ENCODE peak calls at places on chromosome X, in five cellular contexts. One of them, this sample, is unnamed.

GRCh38 chrX:130413415-130413814 is 11.6 kb downstream of the RBMX2 start:
- DNase-seq in coronary artery: no peak
- DNase-seq in psoas muscle: no peak
- DNase-seq in fibroblast of lung: no peak
- DNase-seq in endodermal cell: no peak
- DNase-seq in this sample: no peak

GRCh38 chrX:80004458-80004857 is 10.1 kb upstream of the TBX22 start:
- DNase-seq in fibroblast of lung: no peak
- DNase-seq in coronary artery: no peak
- DNase-seq in psoas muscle: no peak
- DNase-seq in endodermal cell: no peak
- DNase-seq in this sample: no peak

GRCh38 chrX:69232945-69233344 is 67.7 kb upstream of the PJA1 start:
- DNase-seq in fibroblast of lung: no peak
- DNase-seq in coronary artery: no peak
- DNase-seq in psoas muscle: no peak
- DNase-seq in endodermal cell: no peak
- DNase-seq in this sample: peak

GRCh38 chrX:6021316-6022091 is 207.2 kb downstream of the NLGN4X start:
- DNase-seq in coronary artery: no peak
- DNase-seq in endodermal cell: peak
- DNase-seq in fibroblast of lung: peak
- DNase-seq in psoas muscle: no peak
- DNase-seq in this sample: peak

GRCh38 chrX:43000121-43000520 is 222.2 kb upstream of the PPP1R2C start:
- DNase-seq in psoas muscle: no peak
- DNase-seq in coronary artery: no peak
- DNase-seq in endodermal cell: no peak
- DNase-seq in fibroblast of lung: no peak
- DNase-seq in this sample: no peak

GRCh38 chrX:9355739-9356138 is 109.1 kb upstream of the TBL1X start:
- DNase-seq in coronary artery: no peak
- DNase-seq in endodermal cell: no peak
- DNase-seq in fibroblast of lung: no peak
- DNase-seq in psoas muscle: no peak
- DNase-seq in this sample: no peak

GRCh38 chrX:109954333-109954732 is 48.6 kb upstream of the TMEM164 start:
- DNase-seq in psoas muscle: no peak
- DNase-seq in endodermal cell: no peak
- DNase-seq in coronary artery: no peak
- DNase-seq in fibroblast of lung: peak
- DNase-seq in this sample: peak

GRCh38 chrX:46327229-46328081 is 217.8 kb downstream of the ZNF674 start:
- DNase-seq in endodermal cell: peak
- DNase-seq in coronary artery: no peak
- DNase-seq in fibroblast of lung: peak
- DNase-seq in psoas muscle: no peak
- DNase-seq in this sample: peak

GRCh38 chrX:153900806-153901752 is 3.4 kb upstream of the AVPR2 start:
- DNase-seq in endodermal cell: peak
- DNase-seq in psoas muscle: peak
- DNase-seq in fibroblast of lung: peak
- DNase-seq in coronary artery: no peak
- DNase-seq in this sample: peak

GRCh38 chrX:920234-920799 is 289.7 kb downstream of the SHOX start:
- DNase-seq in psoas muscle: peak
- DNase-seq in endodermal cell: no peak
- DNase-seq in fibroblast of lung: peak
- DNase-seq in coronary artery: no peak
- DNase-seq in this sample: no peak

GRCh38 chrX:109684136-109684535 is 48.9 kb downstream of the ACSL4 start:
- DNase-seq in psoas muscle: no peak
- DNase-seq in endodermal cell: no peak
- DNase-seq in fibroblast of lung: peak
- DNase-seq in coronary artery: no peak
- DNase-seq in this sample: peak

GRCh38 chrX:65601530-65602281 is 65.7 kb upstream of the MSN start:
- DNase-seq in coronary artery: peak
- DNase-seq in endodermal cell: no peak
- DNase-seq in psoas muscle: peak
- DNase-seq in fibroblast of lung: peak
- DNase-seq in this sample: peak

GRCh38 chrX:69562904-69563568 is 52.9 kb upstream of the EDA start:
- DNase-seq in fibroblast of lung: no peak
- DNase-seq in endodermal cell: no peak
- DNase-seq in coronary artery: no peak
- DNase-seq in psoas muscle: no peak
- DNase-seq in this sample: no peak

GRCh38 chrX:116379854-116380253 is 56.6 kb upstream of the SLC6A14 start:
- DNase-seq in psoas muscle: no peak
- DNase-seq in endodermal cell: no peak
- DNase-seq in fibroblast of lung: peak
- DNase-seq in coronary artery: no peak
- DNase-seq in this sample: peak

GRCh38 chrX:41661366-41662095 is 27.2 kb upstream of the GPR34 start:
- DNase-seq in coronary artery: no peak
- DNase-seq in psoas muscle: no peak
- DNase-seq in fibroblast of lung: peak
- DNase-seq in endodermal cell: no peak
- DNase-seq in this sample: peak

GRCh38 chrX:108610141-108610540 is 126.2 kb downstream of the IRS4 start:
- DNase-seq in psoas muscle: no peak
- DNase-seq in endodermal cell: no peak
- DNase-seq in coronary artery: no peak
- DNase-seq in fibroblast of lung: no peak
- DNase-seq in this sample: no peak

GRCh38 chrX:43804021-43804420 is 78.2 kb downstream of the MAOB start:
- DNase-seq in endodermal cell: no peak
- DNase-seq in psoas muscle: no peak
- DNase-seq in coronary artery: no peak
- DNase-seq in fibroblast of lung: no peak
- DNase-seq in this sample: no peak

GRCh38 chrX:46838482-46838857 is 1.6 kb downstream of the RP2 start:
- DNase-seq in coronary artery: no peak
- DNase-seq in fibroblast of lung: no peak
- DNase-seq in psoas muscle: no peak
- DNase-seq in endodermal cell: no peak
- DNase-seq in this sample: peak

GRCh38 chrX:78333521-78333920 is 6.1 kb upstream of the CYSLTR1 start:
- DNase-seq in coronary artery: no peak
- DNase-seq in psoas muscle: no peak
- DNase-seq in endodermal cell: no peak
- DNase-seq in fibroblast of lung: no peak
- DNase-seq in this sample: peak

GRCh38 chrX:31021537-31021936 is 50.3 kb downstream of the FTHL17 start:
- DNase-seq in fibroblast of lung: no peak
- DNase-seq in endodermal cell: no peak
- DNase-seq in psoas muscle: no peak
- DNase-seq in coronary artery: no peak
- DNase-seq in this sample: no peak

GRCh38 chrX:54306379-54306778 is 51.5 kb downstream of the WNK3 start:
- DNase-seq in coronary artery: no peak
- DNase-seq in endodermal cell: no peak
- DNase-seq in psoas muscle: no peak
- DNase-seq in fibroblast of lung: no peak
- DNase-seq in this sample: no peak

GRCh38 chrX:121322159-121322558 is 274.7 kb downstream of the GLUD2 start:
- DNase-seq in coronary artery: no peak
- DNase-seq in psoas muscle: no peak
- DNase-seq in fibroblast of lung: no peak
- DNase-seq in endodermal cell: no peak
- DNase-seq in this sample: peak

GRCh38 chrX:53287493-53288138 is 6.2 kb upstream of the IQSEC2 start:
- DNase-seq in fibroblast of lung: peak
- DNase-seq in coronary artery: no peak
- DNase-seq in endodermal cell: no peak
- DNase-seq in psoas muscle: peak
- DNase-seq in this sample: peak

GRCh38 chrX:68440940-68441339 is 7.6 kb upstream of the OPHN1 start:
- DNase-seq in fibroblast of lung: peak
- DNase-seq in coronary artery: no peak
- DNase-seq in endodermal cell: no peak
- DNase-seq in psoas muscle: peak
- DNase-seq in this sample: peak

GRCh38 chrX:29922607-29923006 is 292.8 kb upstream of the MAGEB2 start:
- DNase-seq in psoas muscle: no peak
- DNase-seq in coronary artery: no peak
- DNase-seq in endodermal cell: no peak
- DNase-seq in fibroblast of lung: no peak
- DNase-seq in this sample: no peak

GRCh38 chrX:48664156-48664555 is 19.4 kb upstream of the WAS start:
- DNase-seq in endodermal cell: no peak
- DNase-seq in coronary artery: no peak
- DNase-seq in psoas muscle: no peak
- DNase-seq in fibroblast of lung: no peak
- DNase-seq in this sample: no peak

GRCh38 chrX:138519296-138519695 is 192.2 kb downstream of the FGF13 start:
- DNase-seq in psoas muscle: no peak
- DNase-seq in endodermal cell: peak
- DNase-seq in coronary artery: no peak
- DNase-seq in fibroblast of lung: peak
- DNase-seq in this sample: peak

GRCh38 chrX:9614016-9614415 is 149.2 kb downstream of the TBL1X start:
- DNase-seq in endodermal cell: no peak
- DNase-seq in psoas muscle: no peak
- DNase-seq in coronary artery: no peak
- DNase-seq in fibroblast of lung: peak
- DNase-seq in this sample: peak

GRCh38 chrX:71143508-71143907 is 1.1 kb upstream of the NLGN3 start:
- DNase-seq in endodermal cell: no peak
- DNase-seq in psoas muscle: peak
- DNase-seq in fibroblast of lung: peak
- DNase-seq in coronary artery: no peak
- DNase-seq in this sample: peak

GRCh38 chrX:49163555-49164419 is 1.2 kb downstream of the MAGIX start:
- DNase-seq in psoas muscle: peak
- DNase-seq in endodermal cell: peak
- DNase-seq in coronary artery: peak
- DNase-seq in fibroblast of lung: peak
- DNase-seq in this sample: peak

GRCh38 chrX:150983526-150984163 is 510 bp downstream of the HMGB3 start:
- DNase-seq in endodermal cell: no peak
- DNase-seq in fibroblast of lung: no peak
- DNase-seq in coronary artery: no peak
- DNase-seq in psoas muscle: no peak
- DNase-seq in this sample: no peak

GRCh38 chrX:123487226-123487625 is 245.6 kb downstream of the THOC2 start:
- DNase-seq in endodermal cell: no peak
- DNase-seq in psoas muscle: no peak
- DNase-seq in coronary artery: no peak
- DNase-seq in fibroblast of lung: peak
- DNase-seq in this sample: no peak

DNA sequence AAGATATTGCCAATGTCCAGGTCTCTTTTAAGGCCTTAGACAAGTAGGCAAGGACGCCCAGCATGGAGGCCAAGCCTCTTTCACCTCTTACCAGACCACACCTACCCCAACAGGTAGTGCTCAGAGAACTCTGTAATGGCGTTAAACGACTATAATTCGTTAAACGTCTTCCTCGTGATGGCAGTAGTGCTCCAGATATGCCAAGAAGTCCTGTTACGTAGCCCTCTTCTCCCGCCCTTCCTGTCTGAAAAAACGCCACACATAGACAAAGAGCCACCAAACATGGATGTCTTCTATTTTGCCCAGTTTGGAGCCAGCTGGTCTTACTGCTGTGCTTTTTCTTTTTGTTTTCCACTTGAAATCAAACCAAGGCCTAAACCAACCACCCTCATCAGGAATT is 190.7 kb downstream of the OR13H1 start:
- DNase-seq in psoas muscle: peak
- DNase-seq in fibroblast of lung: peak
- DNase-seq in endodermal cell: no peak
- DNase-seq in coronary artery: peak
- DNase-seq in this sample: no peak
- H3K4me3 ChIP-seq in psoas muscle: peak
- H3K4me3 ChIP-seq in fibroblast of lung: no peak
- H3K4me3 ChIP-seq in endodermal cell: no peak
- H3K4me3 ChIP-seq in coronary artery: peak
- H3K4me3 ChIP-seq in this sample: no peak

DNA sequence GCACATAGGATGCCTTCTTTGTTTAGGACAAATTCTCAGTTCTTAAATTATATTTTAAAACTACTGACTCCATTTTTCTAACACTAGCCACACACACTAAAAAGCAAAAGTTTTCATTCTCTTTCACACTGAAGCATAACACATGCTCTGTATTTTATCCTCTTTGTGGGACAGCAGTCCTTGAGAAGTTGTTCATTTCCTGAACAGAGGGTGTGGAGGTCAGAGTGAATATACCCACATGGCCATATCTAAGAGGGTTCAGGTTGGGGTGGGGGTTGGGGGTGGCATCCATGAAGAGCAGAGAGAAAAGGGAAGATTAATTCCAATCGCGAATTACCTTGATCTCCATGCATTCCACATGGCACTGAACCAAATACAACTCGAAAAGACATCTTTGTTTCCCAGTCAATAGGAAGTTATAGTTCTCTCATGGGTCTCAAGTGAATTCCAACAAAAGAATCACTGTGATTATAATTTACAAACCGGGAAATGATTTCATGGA is 26.8 kb upstream of the AMELX start:
- DNase-seq in fibroblast of lung: no peak
- DNase-seq in psoas muscle: no peak
- DNase-seq in endodermal cell: no peak
- DNase-seq in coronary artery: no peak
- DNase-seq in this sample: no peak
- TF ChIP-seq CTCF in fibroblast of lung: no peak
- TF ChIP-seq CTCF in psoas muscle: no peak
- TF ChIP-seq CTCF in endodermal cell: no peak
- TF ChIP-seq CTCF in coronary artery: no peak
- TF ChIP-seq CTCF in this sample: no peak

DNA sequence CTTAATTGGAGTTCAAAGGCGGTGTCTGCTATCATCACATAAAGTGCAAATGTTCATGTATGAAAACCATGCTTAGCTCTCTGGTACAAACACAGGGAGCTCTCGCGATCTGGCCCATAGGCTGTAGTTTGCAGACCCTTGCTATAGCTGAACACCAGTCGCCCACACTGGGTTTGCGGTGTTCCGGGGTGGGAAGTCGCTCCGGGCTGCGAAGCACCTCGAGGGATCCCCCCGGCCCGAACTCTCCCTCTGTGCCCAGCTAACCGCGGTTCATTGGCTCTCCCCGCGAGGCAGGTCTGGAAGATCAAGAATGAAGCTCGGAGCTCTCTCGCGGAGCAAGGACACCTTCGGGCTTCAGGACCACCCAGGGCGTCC is 347 bp upstream of the PRPS2 start:
- DNase-seq in coronary artery: no peak
- DNase-seq in fibroblast of lung: no peak
- DNase-seq in endodermal cell: no peak
- DNase-seq in psoas muscle: no peak
- DNase-seq in this sample: no peak
- H3K4me3 ChIP-seq in coronary artery: peak
- H3K4me3 ChIP-seq in fibroblast of lung: peak
- H3K4me3 ChIP-seq in endodermal cell: peak
- H3K4me3 ChIP-seq in psoas muscle: peak
- H3K4me3 ChIP-seq in this sample: peak

GRCh38 chrX:40647307-40648197 is at the start of gene CXorf38:
- DNase-seq in fibroblast of lung: peak
- DNase-seq in endodermal cell: peak
- DNase-seq in psoas muscle: peak
- DNase-seq in coronary artery: peak
- DNase-seq in this sample: peak
- TF ChIP-seq CTCF in fibroblast of lung: no peak
- TF ChIP-seq CTCF in endodermal cell: peak
- TF ChIP-seq CTCF in psoas muscle: no peak
- TF ChIP-seq CTCF in coronary artery: no peak
- TF ChIP-seq CTCF in this sample: no peak

GRCh38 chrX:44872817-44873414 is at the start of gene KDM6A:
- DNase-seq in psoas muscle: peak
- DNase-seq in coronary artery: peak
- DNase-seq in endodermal cell: peak
- DNase-seq in fibroblast of lung: peak
- DNase-seq in this sample: peak
- H3K4me3 ChIP-seq in psoas muscle: peak
- H3K4me3 ChIP-seq in coronary artery: peak
- H3K4me3 ChIP-seq in endodermal cell: peak
- H3K4me3 ChIP-seq in fibroblast of lung: peak
- H3K4me3 ChIP-seq in this sample: peak

This sample was measured in bronchial epithelial cell.